ENCODE peak calls at places on chromosomes 6 and 20, in four cellular contexts. I is left ventricle myocardium inferior; K is CD8-positive, alpha-beta memory T cell; Q is fibroblast of lung. U is an unnamed sample. For H3K4me1, the result is how much of the 10 kb centered on the place peaks cover.

GRCh38 chr6:6004147-6004995 is 2.4 kb downstream of the NRN1 start:
- DNase-seq in I (no peak), K (no peak), Q (peak), U (peak)

GRCh38 chr6:156021746-156022396 is 566.2 kb upstream of the NOX3 start:
- DNase-seq in I (no peak), K (no peak), Q (peak), U (no peak)

GRCh38 chr20:38685853-38686473 is 38.3 kb upstream of the SLC32A1 start:
- DNase-seq in I (peak), K (peak), Q (peak), U (peak)

GRCh38 chr6:117194978-117195377 is 70.4 kb upstream of the VGLL2 start:
- DNase-seq in I (no peak), K (no peak), Q (no peak), U (no peak)

GRCh38 chr6:21748343-21749063 is 155.0 kb downstream of the SOX4 start:
- DNase-seq in I (no peak), K (no peak), Q (peak), U (peak)

GRCh38 chr6:63492476-63492875 is 79.8 kb upstream of the LOC128125822 start:
- DNase-seq in I (no peak), K (no peak), Q (no peak), U (no peak)

GRCh38 chr6:87724994-87725811 is 23.2 kb upstream of the AKIRIN2 start:
- DNase-seq in I (no peak), K (no peak), Q (no peak), U (no peak)

GRCh38 chr6:106116125-106116524 is 30.0 kb downstream of the PRDM1 start:
- DNase-seq in I (peak), K (no peak), Q (no peak), U (no peak)

GRCh38 chr6:134247271-134247833 is 70.6 kb downstream of the SGK1 start:
- DNase-seq in I (no peak), K (peak), Q (no peak), U (no peak)

GRCh38 chr6:7296602-7297001 is 16.4 kb downstream of the SSR1 start:
- DNase-seq in I (no peak), K (no peak), Q (no peak), U (no peak)

GRCh38 chr6:79038061-79038460 is 40.0 kb downstream of the PHIP start:
- DNase-seq in I (no peak), K (no peak), Q (no peak), U (no peak)

GRCh38 chr6:160973856-160974255 is 17.7 kb upstream of the MAP3K4 start:
- DNase-seq in I (no peak), K (no peak), Q (peak), U (no peak)

GRCh38 chr20:54085910-54086309 is 15.5 kb upstream of the BCAS1 start:
- DNase-seq in I (no peak), K (no peak), Q (no peak), U (no peak)

GRCh38 chr20:346640-347316 is at the start of gene NRSN2:
- DNase-seq in I (peak), K (no peak), Q (peak), U (peak)

GRCh38 chr6:109454483-109455160 is 950 bp downstream of the MICAL1 start:
- DNase-seq in I (no peak), K (peak), Q (peak), U (no peak)

GRCh38 chr6:89311853-89312531 is 3.1 kb downstream of the GABRR2 start:
- DNase-seq in I (peak), K (no peak), Q (peak), U (peak)

GRCh38 chr20:10970109-10970508 is 296.3 kb upstream of the JAG1 start:
- DNase-seq in I (no peak), K (no peak), Q (no peak), U (no peak)

GRCh38 chr6:56335733-56336132 is 88.4 kb upstream of the COL21A1 start:
- DNase-seq in I (no peak), K (no peak), Q (peak), U (no peak)

GRCh38 chr6:131532476-131533108 is 40.4 kb upstream of the ARG1 start:
- DNase-seq in I (no peak), K (no peak), Q (no peak), U (no peak)

GRCh38 chr20:41690702-41691101 is 72.5 kb upstream of the CHD6 start:
- DNase-seq in I (no peak), K (no peak), Q (no peak), U (no peak)
- H3K4me3 ChIP-seq in I (no peak), K (no peak), Q (no peak), U (no peak)

GRCh38 chr6:16095180-16095579 is 33.7 kb upstream of the MYLIP start:
- DNase-seq in I (no peak), K (no peak), Q (no peak), U (no peak)

GRCh38 chr6:16092990-16093389 is 35.9 kb upstream of the MYLIP start:
- DNase-seq in I (no peak), K (no peak), Q (no peak), U (no peak)

GRCh38 chr6:16102208-16102607 is 26.7 kb upstream of the MYLIP start:
- DNase-seq in I (no peak), K (no peak), Q (no peak), U (no peak)

GRCh38 chr6:16092140-16092539 is 36.7 kb upstream of the MYLIP start:
- DNase-seq in I (no peak), K (no peak), Q (no peak), U (no peak)

DNA sequence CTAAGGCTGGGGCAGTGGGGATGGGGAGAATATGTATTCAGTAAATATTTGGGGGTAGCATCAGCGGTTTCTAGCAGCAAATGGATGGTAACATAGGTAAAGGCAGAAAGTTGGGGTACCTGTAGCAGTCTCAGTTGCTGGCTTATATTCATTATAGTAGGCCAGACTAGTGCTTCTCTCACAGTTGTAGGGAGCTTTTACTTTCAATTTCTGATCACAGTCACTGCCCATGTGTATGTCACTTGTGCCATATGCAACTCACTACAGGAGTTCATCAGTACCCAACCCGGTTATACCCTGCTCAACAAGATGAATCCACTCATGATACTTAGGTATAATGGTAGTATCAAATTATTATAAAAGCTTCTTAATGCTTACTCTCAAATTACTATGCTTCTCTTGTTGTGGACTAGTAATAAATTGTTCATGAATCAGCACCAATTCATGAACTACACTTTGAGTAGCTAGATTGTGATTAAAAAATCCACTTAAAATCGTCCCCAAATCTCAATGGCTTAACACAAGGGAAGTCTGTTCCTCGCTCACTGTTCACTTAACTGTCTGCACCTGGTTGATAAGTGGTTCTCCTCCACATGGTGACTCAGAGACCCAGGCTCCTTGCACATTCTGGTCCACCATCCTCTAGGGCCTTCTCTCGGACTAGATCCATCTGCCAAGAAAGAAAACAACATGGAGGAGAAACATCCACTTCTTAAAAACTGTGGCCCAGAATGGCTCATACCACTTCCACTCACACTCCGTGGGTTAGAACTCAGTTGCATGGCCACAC is 31.3 kb upstream of the MYLIP start:
- DNase-seq in I (no peak), K (no peak), Q (no peak), U (no peak)
- H3K4me1 ChIP-seq in I (under half), K (under half), Q (under half), U (under half)

DNA sequence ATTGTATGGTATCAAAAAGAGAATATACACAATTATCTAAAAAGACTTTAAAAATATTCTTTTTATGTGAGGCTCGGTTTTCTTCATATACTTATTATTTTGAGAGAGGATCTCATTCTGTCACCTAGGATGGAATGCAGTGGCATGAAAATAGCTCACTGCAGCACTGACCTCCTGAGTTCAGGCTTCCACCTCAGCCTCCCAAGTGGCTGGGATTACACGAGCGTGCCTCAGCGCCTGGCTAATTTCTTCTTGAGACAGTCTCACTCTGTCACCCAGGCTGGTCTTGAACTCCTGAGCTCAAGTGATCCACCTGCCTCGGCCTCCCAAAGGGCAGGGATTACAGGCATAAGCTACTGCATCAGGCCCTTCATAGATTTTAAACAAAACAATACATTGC is 10.7 kb downstream of the DEK start:
- DNase-seq in I (no peak), K (no peak), Q (no peak), U (no peak)
- H3K4me3 ChIP-seq in I (no peak), K (no peak), Q (no peak), U (no peak)

DNA sequence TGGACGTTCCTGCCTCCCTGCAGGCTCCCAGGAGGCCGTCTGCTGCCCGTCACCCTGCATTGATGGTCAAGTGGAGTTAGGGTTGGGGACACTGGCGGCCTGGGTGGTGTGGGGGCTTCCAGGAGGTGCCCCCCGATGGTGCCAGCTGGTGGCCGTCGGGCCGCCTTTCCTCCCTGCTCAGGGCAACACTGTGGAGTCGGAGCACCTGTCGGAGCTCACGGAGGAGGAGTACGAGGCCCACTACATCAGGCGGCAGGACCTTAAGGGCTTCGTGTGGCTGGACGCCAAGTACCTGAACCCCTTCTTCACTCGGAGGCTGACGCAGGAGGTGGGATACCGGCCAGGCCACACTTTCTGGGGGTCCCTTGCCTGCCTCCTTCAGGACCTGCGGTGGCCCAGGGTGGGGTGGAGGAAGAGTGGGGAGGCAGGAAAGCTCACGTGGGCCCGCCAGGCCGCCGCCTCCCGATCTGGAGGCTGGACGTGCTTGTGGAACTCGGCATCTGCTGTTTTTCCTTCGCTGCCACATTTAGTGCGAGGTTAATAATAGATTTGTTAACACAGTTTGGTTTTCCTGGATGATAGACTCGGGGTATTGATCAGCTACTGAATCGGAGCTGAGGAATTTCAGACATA is 28.6 kb downstream of the SPATA2 start:
- DNase-seq in I (no peak), K (no peak), Q (no peak), U (no peak)
- H3K4me1 ChIP-seq in I (half or more), K (under half), Q (under half), U (under half)

GRCh38 chr20:13786143-13786828 is 1.5 kb downstream of the NDUFAF5 start:
- DNase-seq in I (no peak), K (no peak), Q (no peak), U (no peak)
- H3K4me3 ChIP-seq in I (peak), K (peak), Q (peak), U (peak)

GRCh38 chr6:158184598-158184997 is 16.4 kb downstream of the GTF2H5 start:
- DNase-seq in I (no peak), K (no peak), Q (peak), U (no peak)
- H3K4me1 ChIP-seq in I (under half), K (under half), Q (under half), U (under half)

GRCh38 chr6:26054659-26054936 is 32.6 kb upstream of the HFE start:
- DNase-seq in I (no peak), K (no peak), Q (no peak), U (no peak)
- H3K4me3 ChIP-seq in I (peak), K (peak), Q (peak), U (peak)

GRCh38 chr6:170011233-170012142 is 260.1 kb downstream of the ERMARD start:
- DNase-seq in I (peak), K (no peak), Q (no peak), U (no peak)
- H3K4me1 ChIP-seq in I (under half), K (under half), Q (under half), U (under half)

GRCh38 chr6:150005761-150006651 is 19.3 kb downstream of the RAET1L start:
- DNase-seq in I (no peak), K (no peak), Q (no peak), U (no peak)
- H3K4me3 ChIP-seq in I (peak), K (peak), Q (peak), U (peak)

DNA sequence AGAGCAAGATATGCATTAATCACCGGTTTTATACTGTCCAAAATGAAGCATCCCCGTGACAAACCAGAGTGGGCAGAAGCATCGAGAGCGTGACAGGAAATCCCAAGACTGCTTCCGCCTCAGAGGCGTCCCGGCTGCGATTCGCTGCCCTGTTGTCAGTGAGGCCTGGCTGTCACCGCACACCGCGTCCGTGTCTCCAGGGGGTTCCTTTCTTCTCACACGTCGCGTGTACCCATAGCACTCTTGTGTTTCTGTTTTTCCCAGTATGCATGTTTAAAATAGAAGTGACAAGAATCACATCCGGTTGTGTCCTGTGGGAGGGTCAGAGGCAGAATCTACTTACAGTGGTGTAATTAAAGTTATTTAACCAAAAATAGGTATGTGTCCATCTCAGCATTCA is 8.3 kb upstream of the ADRM1 start:
- DNase-seq in I (no peak), K (no peak), Q (no peak), U (no peak)
- H3K4me1 ChIP-seq in I (under half), K (under half), Q (under half), U (under half)